ENCODE peak calls at places on chromosomes 7 and 10, in eight cellular contexts. G is activated T-cell treated with anti-CD3 and anti-CD28 coated beads for 48 hours; S is kidney tubule cell; J is tibial nerve; B is activated CD4-positive, CD25-positive, alpha-beta regulatory T cell; Z is stimulated activated CD4-positive, alpha-beta T cell treated with anti-CD3 and anti-CD28 coated beads, Interleukin-2, amount 100 ng/mL, for 48 hours; V is fibroblast of lung; H is IMR-90. L is an unnamed sample.

GRCh38 chr7:491958-492713 is 27.5 kb downstream of the PDGFA start:
- DNase-seq in G (no peak), S (no peak), J (no peak), B (no peak), Z (no peak), V (no peak), H (no peak), L (peak; percentile 9)

GRCh38 chr7:127865466-127865865 is 165.8 kb downstream of the LRRC4 start:
- DNase-seq in G (no peak), S (peak; percentile 79), J (no peak), B (no peak), Z (no peak), V (peak; percentile 60), H (peak; percentile 72), L (no peak)

GRCh38 chr10:77723376-77723775 is 85.8 kb upstream of the KCNMA1 start:
- DNase-seq in G (no peak), S (no peak), J (no peak), B (no peak), Z (no peak), V (no peak), H (no peak), L (no peak)

GRCh38 chr10:122494833-122495232 is 33.5 kb downstream of the HTRA1 start:
- DNase-seq in G (no peak), S (peak; percentile 12), J (peak; percentile 43), B (no peak), Z (no peak), V (peak; percentile 78), H (peak; percentile 75), L (no peak)

GRCh38 chr7:148503900-148504487 is 86.6 kb upstream of the C7orf33 start:
- DNase-seq in G (no peak), S (peak; percentile 45), J (peak; percentile 33), B (no peak), Z (no peak), V (peak; percentile 63), H (peak; percentile 37), L (no peak)

GRCh38 chr7:102992509-102992819 is 79.7 kb downstream of the LRRC17 start:
- DNase-seq in G (no peak), S (no peak), J (no peak), B (no peak), Z (no peak), V (no peak), H (no peak), L (no peak)

GRCh38 chr7:42511027-42511426 is 274.0 kb upstream of the GLI3 start:
- DNase-seq in G (no peak), S (peak; percentile 10), J (no peak), B (no peak), Z (no peak), V (no peak), H (no peak), L (no peak)

GRCh38 chr10:78852856-78853255 is 215.9 kb upstream of the ZMIZ1 start:
- DNase-seq in G (no peak), S (peak; percentile 9), J (no peak), B (no peak), Z (no peak), V (peak; percentile 14), H (peak; percentile 4), L (no peak)

GRCh38 chr10:129916506-129916995 is 47.5 kb downstream of the EBF3 start:
- DNase-seq in G (no peak), S (no peak), J (no peak), B (no peak), Z (no peak), V (no peak), H (no peak), L (no peak)

GRCh38 chr10:76721891-76722505 is 915.6 kb downstream of the KCNMA1 start:
- DNase-seq in G (no peak), S (no peak), J (no peak), B (no peak), Z (no peak), V (no peak), H (no peak), L (no peak)

GRCh38 chr10:74244097-74244685 is 93.2 kb downstream of the ADK start:
- DNase-seq in G (no peak), S (peak; percentile 38), J (peak; percentile 30), B (no peak), Z (no peak), V (peak; percentile 84), H (peak; percentile 73), L (no peak)

GRCh38 chr10:123972481-123973401 is 81.1 kb upstream of the CPXM2 start:
- DNase-seq in G (no peak), S (no peak), J (no peak), B (no peak), Z (no peak), V (no peak), H (no peak), L (no peak)

GRCh38 chr7:158423190-158423555 is 164.4 kb downstream of the PTPRN2 start:
- DNase-seq in G (no peak), S (no peak), J (no peak), B (no peak), Z (no peak), V (no peak), H (no peak), L (no peak)

GRCh38 chr10:132397036-132397541 is at the start of gene PWWP2B:
- DNase-seq in G (peak; percentile 37), S (peak; percentile 54), J (no peak), B (peak; percentile 28), Z (peak; percentile 47), V (peak; percentile 28), H (peak; percentile 19), L (peak; percentile 70)

GRCh38 chr10:77386833-77387232 is 250.8 kb downstream of the KCNMA1 start:
- DNase-seq in G (no peak), S (peak; percentile 46), J (no peak), B (no peak), Z (no peak), V (peak; percentile 47), H (peak; percentile 90), L (no peak)

GRCh38 chr7:27201231-27202017 is 1.5 kb upstream of the HOXA13 start:
- DNase-seq in G (no peak), S (no peak), J (no peak), B (no peak), Z (no peak), V (no peak), H (no peak), L (no peak)

GRCh38 chr7:127066974-127067373 is 185.8 kb downstream of the GRM8 start:
- DNase-seq in G (no peak), S (peak; percentile 23), J (no peak), B (no peak), Z (no peak), V (no peak), H (no peak), L (no peak)

GRCh38 chr7:15602236-15602635 is 40.4 kb upstream of the AGMO start:
- DNase-seq in G (no peak), S (peak; percentile 63), J (no peak), B (no peak), Z (no peak), V (peak; percentile 41), H (no peak), L (no peak)

GRCh38 chr7:81161459-81162075 is 242.7 kb upstream of the SEMA3C start:
- DNase-seq in G (no peak), S (peak; percentile 92), J (peak; percentile 49), B (no peak), Z (no peak), V (peak; percentile 94), H (peak; percentile 98), L (no peak)

L was measured in left ventricle myocardium inferior.